ENCODE peak calls at places on chromosome 19, in ten cellular contexts. One of them, this sample, is unnamed.

GRCh38 chr19:55658846-55659459 is 4.1 kb downstream of the U2AF2 start:
- DNase-seq in colonic mucosa: no peak
- DNase-seq in RWPE1: no peak
- DNase-seq in neural crest cell: no peak
- DNase-seq in thoracic aorta: no peak
- DNase-seq in Panc1: no peak
- DNase-seq in left ventricle myocardium inferior: no peak
- DNase-seq in upper lobe of left lung: no peak
- DNase-seq in WTC11: no peak
- DNase-seq in nephron progenitor cell: no peak
- DNase-seq in this sample: no peak

GRCh38 chr19:15159251-15159650 is 41.5 kb downstream of the NOTCH3 start:
- DNase-seq in left ventricle myocardium inferior: no peak
- DNase-seq in thoracic aorta: no peak
- DNase-seq in upper lobe of left lung: no peak
- DNase-seq in colonic mucosa: no peak
- DNase-seq in Panc1: no peak
- DNase-seq in WTC11: no peak
- DNase-seq in neural crest cell: no peak
- DNase-seq in RWPE1: no peak
- DNase-seq in nephron progenitor cell: no peak
- DNase-seq in this sample: no peak

GRCh38 chr19:38813323-38813722 is 578 bp upstream of the LGALS4 start:
- DNase-seq in nephron progenitor cell: no peak
- DNase-seq in thoracic aorta: no peak
- DNase-seq in Panc1: no peak
- DNase-seq in neural crest cell: no peak
- DNase-seq in left ventricle myocardium inferior: no peak
- DNase-seq in RWPE1: no peak
- DNase-seq in WTC11: no peak
- DNase-seq in colonic mucosa: no peak
- DNase-seq in upper lobe of left lung: no peak
- DNase-seq in this sample: no peak

GRCh38 chr19:4361152-4362037 is 18.0 kb downstream of the MPND start:
- DNase-seq in left ventricle myocardium inferior: no peak
- DNase-seq in Panc1: no peak
- DNase-seq in RWPE1: no peak
- DNase-seq in neural crest cell: no peak
- DNase-seq in thoracic aorta: no peak
- DNase-seq in WTC11: peak; percentile 52
- DNase-seq in nephron progenitor cell: no peak
- DNase-seq in colonic mucosa: no peak
- DNase-seq in upper lobe of left lung: no peak
- DNase-seq in this sample: no peak

GRCh38 chr19:4986471-4986888 is 17.6 kb downstream of the KDM4B start:
- DNase-seq in WTC11: no peak
- DNase-seq in left ventricle myocardium inferior: no peak
- DNase-seq in RWPE1: no peak
- DNase-seq in colonic mucosa: no peak
- DNase-seq in upper lobe of left lung: no peak
- DNase-seq in nephron progenitor cell: no peak
- DNase-seq in Panc1: no peak
- DNase-seq in thoracic aorta: no peak
- DNase-seq in neural crest cell: no peak
- DNase-seq in this sample: no peak

GRCh38 chr19:610071-610800 is 20.6 kb downstream of the HCN2 start:
- DNase-seq in nephron progenitor cell: no peak
- DNase-seq in Panc1: no peak
- DNase-seq in left ventricle myocardium inferior: no peak
- DNase-seq in thoracic aorta: no peak
- DNase-seq in neural crest cell: no peak
- DNase-seq in RWPE1: no peak
- DNase-seq in WTC11: no peak
- DNase-seq in colonic mucosa: no peak
- DNase-seq in upper lobe of left lung: no peak
- DNase-seq in this sample: no peak

GRCh38 chr19:46082728-46083050 is 41.8 kb downstream of the IGFL3 start:
- DNase-seq in RWPE1: peak; percentile 38
- DNase-seq in thoracic aorta: no peak
- DNase-seq in left ventricle myocardium inferior: no peak
- DNase-seq in nephron progenitor cell: no peak
- DNase-seq in upper lobe of left lung: no peak
- DNase-seq in neural crest cell: no peak
- DNase-seq in WTC11: no peak
- DNase-seq in colonic mucosa: no peak
- DNase-seq in Panc1: no peak
- DNase-seq in this sample: no peak

GRCh38 chr19:55340784-55341147 is 1.1 kb downstream of the KMT5C start:
- DNase-seq in upper lobe of left lung: no peak
- DNase-seq in neural crest cell: peak; percentile 25
- DNase-seq in thoracic aorta: no peak
- DNase-seq in RWPE1: no peak
- DNase-seq in nephron progenitor cell: peak; percentile 47
- DNase-seq in left ventricle myocardium inferior: no peak
- DNase-seq in Panc1: no peak
- DNase-seq in WTC11: peak; percentile 47
- DNase-seq in colonic mucosa: peak; percentile 39
- DNase-seq in this sample: no peak

GRCh38 chr19:1269478-1270167 is 491 bp downstream of the CIRBP start:
- DNase-seq in WTC11: peak; percentile 79
- DNase-seq in left ventricle myocardium inferior: peak; percentile 84
- DNase-seq in colonic mucosa: peak; percentile 91
- DNase-seq in neural crest cell: peak; percentile 82
- DNase-seq in Panc1: no peak
- DNase-seq in RWPE1: peak; percentile 78
- DNase-seq in upper lobe of left lung: peak; percentile 86
- DNase-seq in nephron progenitor cell: peak; percentile 86
- DNase-seq in thoracic aorta: peak; percentile 87
- DNase-seq in this sample: peak; percentile 88

GRCh38 chr19:10061717-10062310 is 24.3 kb upstream of the SHFL start:
- DNase-seq in nephron progenitor cell: peak; percentile 30
- DNase-seq in Panc1: no peak
- DNase-seq in colonic mucosa: no peak
- DNase-seq in thoracic aorta: no peak
- DNase-seq in left ventricle myocardium inferior: no peak
- DNase-seq in upper lobe of left lung: no peak
- DNase-seq in RWPE1: peak; percentile 41
- DNase-seq in WTC11: peak; percentile 52
- DNase-seq in neural crest cell: no peak
- DNase-seq in this sample: no peak

GRCh38 chr19:49200238-49200862 is 42.8 kb downstream of the TRPM4 start:
- DNase-seq in WTC11: peak; percentile 45
- DNase-seq in upper lobe of left lung: no peak
- DNase-seq in Panc1: no peak
- DNase-seq in left ventricle myocardium inferior: no peak
- DNase-seq in thoracic aorta: no peak
- DNase-seq in neural crest cell: no peak
- DNase-seq in colonic mucosa: peak; percentile 63
- DNase-seq in nephron progenitor cell: peak; percentile 28
- DNase-seq in RWPE1: peak; percentile 68
- DNase-seq in this sample: no peak

DNA sequence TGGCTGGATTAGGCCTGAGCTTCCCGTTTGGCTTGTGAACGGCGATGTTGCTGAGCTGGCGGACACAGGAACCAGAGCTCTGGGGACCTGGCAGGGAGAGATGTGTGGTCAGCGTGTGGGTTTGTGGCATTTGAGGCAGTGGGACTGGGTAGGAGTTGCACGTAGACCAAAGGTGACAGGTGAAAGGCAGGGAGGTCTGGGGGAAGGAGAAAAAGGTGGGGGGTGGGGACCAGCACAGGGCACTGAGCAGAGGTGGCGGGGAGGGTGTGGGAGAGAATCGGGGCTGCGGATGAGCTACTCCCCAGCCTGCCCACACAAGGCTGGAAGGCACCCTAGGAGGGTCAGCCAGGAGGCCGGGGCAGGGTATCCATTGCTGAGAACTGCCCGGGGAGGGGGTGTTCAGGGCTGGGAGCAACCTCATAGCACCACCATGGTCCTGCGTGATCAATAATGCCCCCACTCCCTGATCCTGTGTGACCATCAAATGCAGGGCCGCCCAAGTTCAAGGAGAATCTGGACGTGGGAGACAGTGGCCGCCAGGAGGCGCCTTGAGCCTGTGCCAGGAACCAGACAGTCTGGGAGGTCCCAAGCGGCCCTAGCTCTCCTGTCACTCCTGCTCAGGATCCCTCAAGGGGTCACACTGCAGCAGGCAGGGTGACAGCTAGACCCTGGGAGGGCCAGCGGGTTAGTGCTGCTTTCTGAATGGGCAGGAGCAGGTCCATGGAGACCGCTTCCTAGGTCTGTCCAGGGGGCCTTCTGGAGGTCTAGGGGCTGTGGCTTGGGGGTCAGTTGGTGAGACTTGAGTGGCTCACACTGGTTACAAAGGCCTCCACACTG is 12.8 kb upstream of the SELENOW start:
- DNase-seq in RWPE1: no peak
- DNase-seq in upper lobe of left lung: peak; percentile 51
- DNase-seq in neural crest cell: peak; percentile 83
- DNase-seq in Panc1: no peak
- DNase-seq in left ventricle myocardium inferior: peak; percentile 75
- DNase-seq in nephron progenitor cell: peak; percentile 81
- DNase-seq in WTC11: peak; percentile 88
- DNase-seq in colonic mucosa: peak; percentile 68
- DNase-seq in thoracic aorta: no peak
- DNase-seq in this sample: no peak
- TF ChIP-seq CTCF in RWPE1: peak; percentile 67
- TF ChIP-seq CTCF in upper lobe of left lung: peak; percentile 65
- TF ChIP-seq CTCF in neural crest cell: peak; percentile 80
- TF ChIP-seq CTCF in Panc1: peak; percentile 86
- TF ChIP-seq CTCF in left ventricle myocardium inferior: peak; percentile 90
- TF ChIP-seq CTCF in nephron progenitor cell: peak; percentile 85
- TF ChIP-seq CTCF in WTC11: peak; percentile 80
- TF ChIP-seq CTCF in colonic mucosa: peak; percentile 78
- TF ChIP-seq CTCF in thoracic aorta: peak; percentile 79
- TF ChIP-seq CTCF in this sample: peak; percentile 53

DNA sequence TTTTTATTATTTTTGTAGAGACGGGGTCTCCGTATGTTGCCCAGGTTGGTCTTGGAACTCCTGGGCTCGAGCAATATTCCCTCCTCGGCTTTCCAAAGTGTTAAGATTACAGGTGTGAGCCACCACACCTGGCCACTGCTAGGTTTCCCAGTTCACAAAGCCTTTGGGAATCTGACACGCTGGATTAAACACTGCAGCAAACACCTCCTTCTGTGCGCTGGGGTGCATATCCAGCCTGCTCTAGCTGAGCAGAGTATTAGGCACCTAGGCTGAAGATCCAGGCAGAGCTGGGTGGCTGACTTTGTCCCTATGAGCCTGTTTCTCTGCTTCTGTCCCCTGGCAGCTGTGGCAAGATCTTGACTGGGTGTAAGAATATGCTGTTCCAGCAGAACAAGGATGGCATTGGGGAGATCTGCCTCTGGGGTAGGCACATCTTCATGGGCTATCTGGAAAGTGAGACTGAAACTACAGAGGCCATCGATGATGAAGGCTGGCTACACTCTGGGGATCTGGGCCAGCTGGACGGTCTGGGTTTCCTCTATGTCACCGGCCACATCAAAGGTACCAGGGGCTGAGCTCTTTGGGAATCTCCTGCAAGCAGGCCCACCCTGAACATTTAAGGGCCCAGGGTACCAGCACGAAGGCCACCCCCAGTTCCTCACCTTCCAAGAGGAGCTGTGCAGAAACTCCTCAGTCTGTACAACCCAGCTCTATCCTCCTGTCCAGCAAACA is 49.8 kb downstream of the ACSBG2 start:
- DNase-seq in Panc1: no peak
- DNase-seq in nephron progenitor cell: no peak
- DNase-seq in thoracic aorta: no peak
- DNase-seq in upper lobe of left lung: no peak
- DNase-seq in colonic mucosa: no peak
- DNase-seq in RWPE1: no peak
- DNase-seq in neural crest cell: no peak
- DNase-seq in WTC11: no peak
- DNase-seq in left ventricle myocardium inferior: no peak
- DNase-seq in this sample: no peak
- TF ChIP-seq CTCF in Panc1: no peak
- TF ChIP-seq CTCF in nephron progenitor cell: no peak
- TF ChIP-seq CTCF in thoracic aorta: no peak
- TF ChIP-seq CTCF in upper lobe of left lung: no peak
- TF ChIP-seq CTCF in colonic mucosa: no peak
- TF ChIP-seq CTCF in RWPE1: no peak
- TF ChIP-seq CTCF in neural crest cell: no peak
- TF ChIP-seq CTCF in WTC11: no peak
- TF ChIP-seq CTCF in left ventricle myocardium inferior: no peak
- TF ChIP-seq CTCF in this sample: no peak

GRCh38 chr19:54137913-54138776 is 583 bp downstream of the CNOT3 start:
- DNase-seq in thoracic aorta: no peak
- DNase-seq in RWPE1: no peak
- DNase-seq in left ventricle myocardium inferior: no peak
- DNase-seq in upper lobe of left lung: no peak
- DNase-seq in colonic mucosa: peak; percentile 36
- DNase-seq in Panc1: no peak
- DNase-seq in WTC11: no peak
- DNase-seq in neural crest cell: no peak
- DNase-seq in nephron progenitor cell: peak; percentile 60
- DNase-seq in this sample: peak; percentile 38
- TF ChIP-seq CTCF in thoracic aorta: no peak
- TF ChIP-seq CTCF in RWPE1: no peak
- TF ChIP-seq CTCF in left ventricle myocardium inferior: peak; percentile 15
- TF ChIP-seq CTCF in upper lobe of left lung: no peak
- TF ChIP-seq CTCF in colonic mucosa: no peak
- TF ChIP-seq CTCF in Panc1: no peak
- TF ChIP-seq CTCF in WTC11: no peak
- TF ChIP-seq CTCF in neural crest cell: peak; percentile 44
- TF ChIP-seq CTCF in nephron progenitor cell: peak; percentile 26
- TF ChIP-seq CTCF in this sample: no peak

DNA sequence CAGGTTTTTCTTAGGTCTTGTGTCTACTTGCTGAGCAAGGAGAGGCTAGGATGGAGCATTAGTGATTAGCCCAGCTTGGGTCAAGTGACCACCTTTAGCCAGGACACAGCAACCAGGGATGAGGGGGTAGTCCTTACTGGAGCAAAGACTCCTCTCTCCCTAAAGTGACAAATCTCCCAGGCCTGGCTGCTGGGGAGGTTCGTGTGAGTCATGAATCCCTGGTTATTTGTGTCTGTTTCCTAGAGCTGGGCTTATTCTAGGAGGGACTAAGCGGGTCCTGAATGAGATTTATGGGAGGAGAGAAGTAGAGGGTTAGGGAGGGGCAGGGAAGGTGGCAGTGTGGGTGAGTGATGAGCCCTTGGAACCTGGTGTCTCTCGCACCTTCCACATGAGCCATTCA is 487.3 kb downstream of the TSHZ3 start:
- DNase-seq in WTC11: no peak
- DNase-seq in RWPE1: no peak
- DNase-seq in neural crest cell: no peak
- DNase-seq in colonic mucosa: peak; percentile 11
- DNase-seq in upper lobe of left lung: no peak
- DNase-seq in thoracic aorta: no peak
- DNase-seq in Panc1: no peak
- DNase-seq in left ventricle myocardium inferior: no peak
- DNase-seq in nephron progenitor cell: no peak
- DNase-seq in this sample: no peak
- TF ChIP-seq CTCF in WTC11: no peak
- TF ChIP-seq CTCF in RWPE1: no peak
- TF ChIP-seq CTCF in neural crest cell: no peak
- TF ChIP-seq CTCF in colonic mucosa: no peak
- TF ChIP-seq CTCF in upper lobe of left lung: no peak
- TF ChIP-seq CTCF in thoracic aorta: no peak
- TF ChIP-seq CTCF in Panc1: no peak
- TF ChIP-seq CTCF in left ventricle myocardium inferior: no peak
- TF ChIP-seq CTCF in nephron progenitor cell: no peak
- TF ChIP-seq CTCF in this sample: no peak

This sample was measured in natural killer cell.